ENCODE peak calls at places on chromosomes 2 and 18, in eight cellular contexts. P is IMR-90, R is GM13976, K is PC-3, I is epithelial cell of esophagus, S is cardiac muscle cell, F is tibial artery, W is upper lobe of left lung. L is an unnamed sample.

GRCh38 chr2:148557844-148558436 is 86.6 kb upstream of the EPC2 start:
- DNase-seq in F (no peak), K (no peak), I (no peak), R (no peak), P (no peak), S (no peak), W (no peak), L (no peak)

GRCh38 chr2:236659758-236660150 is 90.1 kb downstream of the ACKR3 start:
- DNase-seq in F (no peak), K (peak), S (peak), R (no peak), W (no peak), I (peak), P (peak), L (peak)

GRCh38 chr2:176115883-176116813 is at the start of gene HOXD10:
- DNase-seq in S (no peak), I (no peak), P (no peak), R (no peak), W (peak), K (no peak), F (no peak), L (no peak)

GRCh38 chr2:5946210-5947118 is 254.3 kb downstream of the SOX11 start:
- DNase-seq in P (no peak), W (no peak), K (no peak), F (no peak), R (no peak), S (no peak), I (no peak), L (no peak)

GRCh38 chr2:147161746-147162145 is 683.1 kb upstream of the ACVR2A start:
- DNase-seq in W (no peak), K (no peak), R (no peak), P (no peak), F (no peak), I (peak), S (peak), L (no peak)

GRCh38 chr2:109339519-109339991 is 210.6 kb downstream of the SH3RF3 start:
- DNase-seq in W (peak), F (no peak), K (peak), R (no peak), I (no peak), S (peak), P (peak), L (peak)

GRCh38 chr2:158006961-158007664 is 94.6 kb upstream of the UPP2 start:
- DNase-seq in K (no peak), W (no peak), P (no peak), F (no peak), I (no peak), R (no peak), S (no peak), L (no peak)

GRCh38 chr2:216202602-216203250 is 93.6 kb downstream of the XRCC5 start:
- DNase-seq in S (no peak), I (no peak), W (no peak), R (no peak), K (no peak), F (no peak), P (no peak), L (no peak)

GRCh38 chr2:126227250-126227649 is 428.7 kb upstream of the GYPC start:
- DNase-seq in F (no peak), K (peak), W (no peak), R (no peak), P (no peak), I (no peak), S (peak), L (no peak)

GRCh38 chr2:220065581-220065980 is 438.2 kb downstream of the SLC4A3 start:
- DNase-seq in R (no peak), W (no peak), I (no peak), S (peak), K (no peak), F (no peak), P (peak), L (peak)

GRCh38 chr2:236944561-236944960 is 141.1 kb upstream of the COPS8 start:
- DNase-seq in R (no peak), I (no peak), K (no peak), F (no peak), S (no peak), W (peak), P (no peak), L (no peak)

GRCh38 chr18:68298340-68298739 is 416.6 kb downstream of the TMX3 start:
- DNase-seq in W (no peak), R (no peak), S (no peak), P (no peak), F (no peak), I (no peak), K (no peak), L (no peak)

GRCh38 chr2:11746807-11747459 is 501 bp downstream of the LPIN1 start:
- DNase-seq in S (peak), P (peak), F (no peak), R (no peak), W (no peak), I (peak), K (peak), L (peak)

GRCh38 chr2:71469403-71470398 is 16.3 kb downstream of the DYSF start:
- DNase-seq in P (no peak), I (no peak), R (no peak), K (no peak), F (no peak), W (no peak), S (no peak), L (no peak)

DNA sequence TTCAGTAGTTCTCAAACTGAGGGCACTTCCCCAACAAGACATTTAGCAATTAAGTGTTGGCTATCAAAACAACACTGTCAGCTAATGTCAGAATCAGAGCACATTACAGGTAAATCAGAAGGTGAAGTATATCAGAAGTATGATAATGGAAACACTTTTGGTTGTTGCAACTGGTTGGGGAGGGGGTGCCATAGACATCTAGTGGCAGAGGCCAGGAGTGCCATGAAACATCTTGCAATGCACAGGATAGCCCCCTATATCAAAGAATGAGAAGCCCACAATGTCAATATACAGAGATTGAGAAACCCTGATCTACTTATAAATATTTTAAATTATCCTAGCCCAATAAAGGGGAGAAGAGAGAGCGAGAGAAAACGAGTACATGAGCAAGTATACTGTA is 4.9 kb upstream of the XPO1 start:
- DNase-seq in P (no peak), I (no peak), R (no peak), F (no peak), K (no peak), S (no peak), W (no peak), L (no peak)
- TF ChIP-seq CTCF in P (no peak), I (no peak), R (no peak), F (no peak), K (peak), S (no peak), W (no peak), L (no peak)

GRCh38 chr18:24770625-24771024 is 310.2 kb downstream of the HRH4 start:
- DNase-seq in W (no peak), P (peak), F (no peak), I (no peak), K (no peak), S (no peak), R (no peak), L (no peak)

GRCh38 chr18:24766376-24766775 is 305.9 kb downstream of the HRH4 start:
- DNase-seq in P (peak), I (no peak), K (no peak), R (no peak), W (no peak), F (no peak), S (peak), L (peak)

GRCh38 chr18:24773101-24773500 is 312.7 kb downstream of the HRH4 start:
- DNase-seq in R (no peak), K (no peak), P (no peak), W (no peak), I (no peak), S (no peak), F (no peak), L (no peak)

DNA sequence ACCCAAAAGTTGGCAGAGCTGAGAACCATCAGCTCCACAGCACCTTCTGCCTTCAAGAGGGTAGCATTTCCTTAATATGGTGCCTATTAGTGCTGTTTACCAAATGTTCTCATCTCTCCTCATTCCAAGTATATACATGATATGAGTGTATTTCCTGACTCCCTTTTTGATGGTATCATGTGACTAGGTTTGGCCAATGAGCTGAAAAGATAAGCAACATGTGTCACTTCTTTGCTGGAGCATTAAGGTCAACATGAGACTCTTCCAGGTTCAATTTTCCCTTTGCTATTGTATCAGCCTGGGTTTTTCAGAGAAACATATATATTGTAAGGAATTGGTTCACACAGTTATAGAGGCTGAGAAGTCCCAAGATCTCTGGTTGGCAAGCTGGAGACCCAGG is 310.9 kb downstream of the HRH4 start:
- DNase-seq in K (no peak), F (no peak), S (no peak), I (no peak), R (no peak), P (peak), W (no peak), L (no peak)
- TF ChIP-seq CTCF in K (no peak), F (no peak), S (no peak), I (no peak), R (no peak), P (no peak), W (no peak), L (no peak)

GRCh38 chr2:159755788-159756187 is 42.2 kb downstream of the CD302 start:
- DNase-seq in F (no peak), K (peak), R (no peak), I (peak), S (peak), P (peak), W (no peak), L (peak)
- TF ChIP-seq CTCF in F (no peak), K (peak), R (no peak), I (peak), S (peak), P (peak), W (no peak), L (peak)

GRCh38 chr2:499726-500125 is 177.5 kb downstream of the TMEM18 start:
- DNase-seq in I (no peak), R (no peak), K (no peak), P (no peak), S (no peak), W (no peak), F (no peak), L (no peak)
- TF ChIP-seq CTCF in I (no peak), R (no peak), K (no peak), P (no peak), S (no peak), W (no peak), F (no peak), L (no peak)

GRCh38 chr2:161946489-161947107 is 127.4 kb downstream of the DPP4 start:
- DNase-seq in K (peak), W (no peak), R (no peak), P (peak), I (peak), S (peak), F (no peak), L (peak)
- TF ChIP-seq CTCF in K (peak), W (no peak), R (no peak), P (peak), I (peak), S (peak), F (peak), L (peak)

DNA sequence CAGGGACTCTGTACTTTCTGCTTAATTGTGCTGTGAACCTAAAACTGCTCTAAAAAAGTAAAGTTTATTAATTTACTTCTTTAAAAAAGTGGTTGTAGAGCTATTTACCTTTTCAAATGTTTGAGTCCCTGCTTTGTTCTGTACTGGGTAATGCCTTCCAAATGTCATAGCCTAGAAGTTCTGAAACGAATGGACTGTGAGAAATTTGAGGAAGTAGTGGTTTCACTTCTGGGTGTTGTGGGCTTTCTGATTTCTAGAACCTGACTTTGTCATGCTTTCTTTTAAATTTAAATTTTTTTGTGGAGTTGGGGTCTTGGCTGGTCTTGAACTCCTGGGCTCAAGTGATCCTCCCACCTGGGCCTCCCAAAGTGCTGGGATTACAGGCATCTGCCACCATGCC is 44.6 kb downstream of the SMAD4 start:
- DNase-seq in K (no peak), R (no peak), I (no peak), F (no peak), S (no peak), W (no peak), P (no peak), L (no peak)
- TF ChIP-seq CTCF in K (no peak), R (no peak), I (no peak), F (no peak), S (no peak), W (no peak), P (no peak), L (no peak)

DNA sequence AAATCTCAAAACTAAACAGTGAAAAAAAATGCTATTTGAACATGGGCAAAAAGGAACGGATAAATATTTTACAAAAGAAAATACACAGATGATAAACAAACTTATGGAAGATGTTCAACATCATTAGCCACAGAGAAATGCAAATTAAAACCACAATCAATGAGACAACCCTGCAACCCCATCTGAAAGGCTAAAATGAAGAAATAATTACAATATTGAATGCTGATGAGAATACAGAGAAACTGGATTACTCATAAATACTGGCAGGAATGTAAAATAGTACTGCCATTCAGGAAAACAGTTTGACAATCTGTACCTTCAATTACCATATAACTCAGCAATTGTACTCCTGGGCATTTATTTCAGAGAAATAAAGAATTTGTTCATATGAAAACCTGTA is 193.1 kb upstream of the UBE2E3 start:
- DNase-seq in W (no peak), F (no peak), P (no peak), R (no peak), K (peak), I (peak), S (no peak), L (peak)
- TF ChIP-seq CTCF in W (no peak), F (no peak), P (no peak), R (no peak), K (no peak), I (no peak), S (no peak), L (no peak)